ENCODE peak calls at places on chromosomes 4 and X, in seven cellular contexts. One of them, this sample, is unnamed.

GRCh38 chr4:105061136-105061696 is 85.5 kb upstream of the TET2 start:
- DNase-seq in esophagus muscularis mucosa: no peak
- DNase-seq in hepatocyte: no peak
- DNase-seq in pancreas: no peak
- DNase-seq in breast epithelium: no peak
- DNase-seq in naive thymus-derived CD4-positive, alpha-beta T cell: no peak
- DNase-seq in lung: no peak
- DNase-seq in this sample: peak

GRCh38 chr4:153138736-153139135 is 65.5 kb upstream of the TRIM2 start:
- DNase-seq in naive thymus-derived CD4-positive, alpha-beta T cell: no peak
- DNase-seq in lung: no peak
- DNase-seq in breast epithelium: no peak
- DNase-seq in hepatocyte: no peak
- DNase-seq in esophagus muscularis mucosa: no peak
- DNase-seq in pancreas: no peak
- DNase-seq in this sample: no peak

GRCh38 chr4:7077371-7077770 is 9.5 kb upstream of the GRPEL1 start:
- DNase-seq in esophagus muscularis mucosa: no peak
- DNase-seq in naive thymus-derived CD4-positive, alpha-beta T cell: no peak
- DNase-seq in hepatocyte: no peak
- DNase-seq in breast epithelium: no peak
- DNase-seq in lung: no peak
- DNase-seq in pancreas: no peak
- DNase-seq in this sample: no peak

GRCh38 chrX:125709532-125709931 is 389.9 kb downstream of the TEX13C start:
- DNase-seq in naive thymus-derived CD4-positive, alpha-beta T cell: no peak
- DNase-seq in breast epithelium: no peak
- DNase-seq in hepatocyte: no peak
- DNase-seq in lung: no peak
- DNase-seq in pancreas: no peak
- DNase-seq in esophagus muscularis mucosa: no peak
- DNase-seq in this sample: no peak

GRCh38 chr4:138158746-138159297 is 83.3 kb downstream of the SLC7A11 start:
- DNase-seq in naive thymus-derived CD4-positive, alpha-beta T cell: no peak
- DNase-seq in breast epithelium: no peak
- DNase-seq in esophagus muscularis mucosa: no peak
- DNase-seq in pancreas: no peak
- DNase-seq in hepatocyte: no peak
- DNase-seq in lung: no peak
- DNase-seq in this sample: no peak

GRCh38 chr4:83361416-83362196 is 27.0 kb upstream of the HPSE start:
- DNase-seq in esophagus muscularis mucosa: no peak
- DNase-seq in breast epithelium: no peak
- DNase-seq in pancreas: no peak
- DNase-seq in hepatocyte: no peak
- DNase-seq in naive thymus-derived CD4-positive, alpha-beta T cell: no peak
- DNase-seq in lung: no peak
- DNase-seq in this sample: no peak

GRCh38 chr4:2535386-2536192 is 858 bp upstream of the FAM193A start:
- DNase-seq in esophagus muscularis mucosa: no peak
- DNase-seq in lung: peak
- DNase-seq in hepatocyte: peak
- DNase-seq in pancreas: peak
- DNase-seq in naive thymus-derived CD4-positive, alpha-beta T cell: peak
- DNase-seq in breast epithelium: peak
- DNase-seq in this sample: no peak

GRCh38 chr4:183996868-183997267 is 91.8 kb downstream of the STOX2 start:
- DNase-seq in naive thymus-derived CD4-positive, alpha-beta T cell: no peak
- DNase-seq in hepatocyte: no peak
- DNase-seq in lung: no peak
- DNase-seq in esophagus muscularis mucosa: no peak
- DNase-seq in pancreas: no peak
- DNase-seq in breast epithelium: no peak
- DNase-seq in this sample: no peak

GRCh38 chr4:23060776-23061175 is 368.0 kb downstream of the GBA3 start:
- DNase-seq in pancreas: no peak
- DNase-seq in naive thymus-derived CD4-positive, alpha-beta T cell: no peak
- DNase-seq in breast epithelium: no peak
- DNase-seq in hepatocyte: peak
- DNase-seq in esophagus muscularis mucosa: no peak
- DNase-seq in lung: no peak
- DNase-seq in this sample: no peak

GRCh38 chr4:94221930-94222329 is 14.3 kb downstream of the SMARCAD1 start:
- DNase-seq in breast epithelium: no peak
- DNase-seq in hepatocyte: no peak
- DNase-seq in naive thymus-derived CD4-positive, alpha-beta T cell: no peak
- DNase-seq in pancreas: no peak
- DNase-seq in esophagus muscularis mucosa: no peak
- DNase-seq in lung: no peak
- DNase-seq in this sample: no peak

GRCh38 chr4:94801016-94801415 is 43.3 kb downstream of the BMPR1B start:
- DNase-seq in pancreas: no peak
- DNase-seq in naive thymus-derived CD4-positive, alpha-beta T cell: no peak
- DNase-seq in breast epithelium: no peak
- DNase-seq in esophagus muscularis mucosa: no peak
- DNase-seq in lung: no peak
- DNase-seq in hepatocyte: no peak
- DNase-seq in this sample: no peak

GRCh38 chr4:128427832-128428366 is 140.3 kb upstream of the PGRMC2 start:
- DNase-seq in naive thymus-derived CD4-positive, alpha-beta T cell: no peak
- DNase-seq in esophagus muscularis mucosa: no peak
- DNase-seq in hepatocyte: peak
- DNase-seq in lung: peak
- DNase-seq in breast epithelium: peak
- DNase-seq in pancreas: peak
- DNase-seq in this sample: peak

GRCh38 chr4:165476214-165477098 is 97.6 kb downstream of the CPE start:
- DNase-seq in breast epithelium: no peak
- DNase-seq in pancreas: no peak
- DNase-seq in hepatocyte: peak
- DNase-seq in lung: no peak
- DNase-seq in esophagus muscularis mucosa: no peak
- DNase-seq in naive thymus-derived CD4-positive, alpha-beta T cell: no peak
- DNase-seq in this sample: peak

GRCh38 chrX:107716816-107717700 is 58.5 kb downstream of the TSC22D3 start:
- DNase-seq in naive thymus-derived CD4-positive, alpha-beta T cell: peak
- DNase-seq in hepatocyte: peak
- DNase-seq in lung: peak
- DNase-seq in breast epithelium: peak
- DNase-seq in pancreas: peak
- DNase-seq in esophagus muscularis mucosa: peak
- DNase-seq in this sample: peak

GRCh38 chr4:82614868-82615449 is 53.2 kb upstream of the TMEM150C start:
- DNase-seq in naive thymus-derived CD4-positive, alpha-beta T cell: no peak
- DNase-seq in breast epithelium: no peak
- DNase-seq in pancreas: no peak
- DNase-seq in esophagus muscularis mucosa: no peak
- DNase-seq in lung: no peak
- DNase-seq in hepatocyte: no peak
- DNase-seq in this sample: no peak

GRCh38 chrX:30065226-30065625 is 150.1 kb upstream of the MAGEB2 start:
- DNase-seq in lung: no peak
- DNase-seq in esophagus muscularis mucosa: no peak
- DNase-seq in breast epithelium: no peak
- DNase-seq in naive thymus-derived CD4-positive, alpha-beta T cell: no peak
- DNase-seq in hepatocyte: no peak
- DNase-seq in pancreas: no peak
- DNase-seq in this sample: no peak

GRCh38 chrX:19535481-19535880 is 20.2 kb upstream of the MAP3K15 start:
- DNase-seq in breast epithelium: no peak
- DNase-seq in hepatocyte: peak
- DNase-seq in pancreas: no peak
- DNase-seq in esophagus muscularis mucosa: no peak
- DNase-seq in naive thymus-derived CD4-positive, alpha-beta T cell: no peak
- DNase-seq in lung: no peak
- DNase-seq in this sample: no peak

GRCh38 chr4:101197350-101197749 is 150.0 kb downstream of the PPP3CA start:
- DNase-seq in esophagus muscularis mucosa: no peak
- DNase-seq in breast epithelium: no peak
- DNase-seq in lung: no peak
- DNase-seq in naive thymus-derived CD4-positive, alpha-beta T cell: no peak
- DNase-seq in pancreas: peak
- DNase-seq in hepatocyte: no peak
- DNase-seq in this sample: no peak

GRCh38 chr4:101187837-101188236 is 159.5 kb downstream of the PPP3CA start:
- DNase-seq in hepatocyte: no peak
- DNase-seq in pancreas: no peak
- DNase-seq in lung: no peak
- DNase-seq in esophagus muscularis mucosa: no peak
- DNase-seq in naive thymus-derived CD4-positive, alpha-beta T cell: peak
- DNase-seq in breast epithelium: no peak
- DNase-seq in this sample: no peak

GRCh38 chr4:101191302-101192098 is 155.8 kb downstream of the PPP3CA start:
- DNase-seq in esophagus muscularis mucosa: no peak
- DNase-seq in hepatocyte: peak
- DNase-seq in lung: peak
- DNase-seq in pancreas: peak
- DNase-seq in naive thymus-derived CD4-positive, alpha-beta T cell: no peak
- DNase-seq in breast epithelium: peak
- DNase-seq in this sample: no peak

GRCh38 chr4:101188906-101189305 is 158.4 kb downstream of the PPP3CA start:
- DNase-seq in esophagus muscularis mucosa: no peak
- DNase-seq in naive thymus-derived CD4-positive, alpha-beta T cell: no peak
- DNase-seq in pancreas: no peak
- DNase-seq in hepatocyte: no peak
- DNase-seq in lung: no peak
- DNase-seq in breast epithelium: no peak
- DNase-seq in this sample: no peak

GRCh38 chr4:101192244-101192643 is 155.1 kb downstream of the PPP3CA start:
- DNase-seq in breast epithelium: no peak
- DNase-seq in naive thymus-derived CD4-positive, alpha-beta T cell: no peak
- DNase-seq in lung: no peak
- DNase-seq in hepatocyte: no peak
- DNase-seq in pancreas: no peak
- DNase-seq in esophagus muscularis mucosa: no peak
- DNase-seq in this sample: no peak
- H3K27ac ChIP-seq in breast epithelium: peak
- H3K27ac ChIP-seq in naive thymus-derived CD4-positive, alpha-beta T cell: no peak
- H3K27ac ChIP-seq in lung: no peak
- H3K27ac ChIP-seq in hepatocyte: peak
- H3K27ac ChIP-seq in pancreas: no peak
- H3K27ac ChIP-seq in esophagus muscularis mucosa: peak
- H3K27ac ChIP-seq in this sample: no peak

GRCh38 chr4:113978105-113978504 is 1.3 kb downstream of the ARSJ start:
- DNase-seq in esophagus muscularis mucosa: no peak
- DNase-seq in hepatocyte: no peak
- DNase-seq in naive thymus-derived CD4-positive, alpha-beta T cell: no peak
- DNase-seq in lung: no peak
- DNase-seq in pancreas: no peak
- DNase-seq in breast epithelium: no peak
- DNase-seq in this sample: no peak
- H3K27ac ChIP-seq in esophagus muscularis mucosa: peak
- H3K27ac ChIP-seq in hepatocyte: peak
- H3K27ac ChIP-seq in naive thymus-derived CD4-positive, alpha-beta T cell: no peak
- H3K27ac ChIP-seq in lung: no peak
- H3K27ac ChIP-seq in pancreas: no peak
- H3K27ac ChIP-seq in breast epithelium: peak
- H3K27ac ChIP-seq in this sample: no peak

GRCh38 chr4:4947721-4948120 is 71.5 kb downstream of the CYTL1 start:
- DNase-seq in hepatocyte: no peak
- DNase-seq in naive thymus-derived CD4-positive, alpha-beta T cell: no peak
- DNase-seq in esophagus muscularis mucosa: peak
- DNase-seq in breast epithelium: no peak
- DNase-seq in lung: no peak
- DNase-seq in pancreas: no peak
- DNase-seq in this sample: no peak

GRCh38 chr4:4946416-4946815 is 72.8 kb downstream of the CYTL1 start:
- DNase-seq in naive thymus-derived CD4-positive, alpha-beta T cell: no peak
- DNase-seq in esophagus muscularis mucosa: peak
- DNase-seq in pancreas: no peak
- DNase-seq in lung: no peak
- DNase-seq in hepatocyte: no peak
- DNase-seq in breast epithelium: no peak
- DNase-seq in this sample: no peak

GRCh38 chr4:4941741-4942140 is 77.5 kb downstream of the CYTL1 start:
- DNase-seq in hepatocyte: no peak
- DNase-seq in breast epithelium: no peak
- DNase-seq in naive thymus-derived CD4-positive, alpha-beta T cell: no peak
- DNase-seq in esophagus muscularis mucosa: peak
- DNase-seq in pancreas: no peak
- DNase-seq in lung: no peak
- DNase-seq in this sample: no peak

GRCh38 chr4:4942658-4943057 is 76.6 kb downstream of the CYTL1 start:
- DNase-seq in naive thymus-derived CD4-positive, alpha-beta T cell: no peak
- DNase-seq in pancreas: no peak
- DNase-seq in breast epithelium: no peak
- DNase-seq in lung: no peak
- DNase-seq in esophagus muscularis mucosa: peak
- DNase-seq in hepatocyte: no peak
- DNase-seq in this sample: no peak

GRCh38 chr4:4945021-4945420 is 74.2 kb downstream of the CYTL1 start:
- DNase-seq in hepatocyte: no peak
- DNase-seq in naive thymus-derived CD4-positive, alpha-beta T cell: no peak
- DNase-seq in pancreas: no peak
- DNase-seq in breast epithelium: no peak
- DNase-seq in lung: no peak
- DNase-seq in esophagus muscularis mucosa: peak
- DNase-seq in this sample: no peak
- H3K27ac ChIP-seq in hepatocyte: no peak
- H3K27ac ChIP-seq in naive thymus-derived CD4-positive, alpha-beta T cell: no peak
- H3K27ac ChIP-seq in pancreas: no peak
- H3K27ac ChIP-seq in breast epithelium: no peak
- H3K27ac ChIP-seq in lung: no peak
- H3K27ac ChIP-seq in esophagus muscularis mucosa: no peak
- H3K27ac ChIP-seq in this sample: no peak

GRCh38 chr4:99395595-99396364 is 39.4 kb downstream of the ADH7 start:
- DNase-seq in pancreas: no peak
- DNase-seq in breast epithelium: no peak
- DNase-seq in hepatocyte: no peak
- DNase-seq in esophagus muscularis mucosa: no peak
- DNase-seq in naive thymus-derived CD4-positive, alpha-beta T cell: no peak
- DNase-seq in lung: no peak
- DNase-seq in this sample: no peak

GRCh38 chr4:99390060-99390459 is 37.5 kb upstream of the ADH1C start:
- DNase-seq in pancreas: no peak
- DNase-seq in naive thymus-derived CD4-positive, alpha-beta T cell: no peak
- DNase-seq in esophagus muscularis mucosa: no peak
- DNase-seq in breast epithelium: no peak
- DNase-seq in lung: no peak
- DNase-seq in hepatocyte: no peak
- DNase-seq in this sample: no peak

GRCh38 chr4:99400831-99401230 is 34.3 kb downstream of the ADH7 start:
- DNase-seq in hepatocyte: no peak
- DNase-seq in naive thymus-derived CD4-positive, alpha-beta T cell: no peak
- DNase-seq in breast epithelium: no peak
- DNase-seq in pancreas: no peak
- DNase-seq in esophagus muscularis mucosa: no peak
- DNase-seq in lung: no peak
- DNase-seq in this sample: no peak

GRCh38 chr4:99389606-99390005 is 37.1 kb upstream of the ADH1C start:
- DNase-seq in lung: no peak
- DNase-seq in hepatocyte: no peak
- DNase-seq in esophagus muscularis mucosa: no peak
- DNase-seq in pancreas: no peak
- DNase-seq in naive thymus-derived CD4-positive, alpha-beta T cell: no peak
- DNase-seq in breast epithelium: no peak
- DNase-seq in this sample: no peak

DNA sequence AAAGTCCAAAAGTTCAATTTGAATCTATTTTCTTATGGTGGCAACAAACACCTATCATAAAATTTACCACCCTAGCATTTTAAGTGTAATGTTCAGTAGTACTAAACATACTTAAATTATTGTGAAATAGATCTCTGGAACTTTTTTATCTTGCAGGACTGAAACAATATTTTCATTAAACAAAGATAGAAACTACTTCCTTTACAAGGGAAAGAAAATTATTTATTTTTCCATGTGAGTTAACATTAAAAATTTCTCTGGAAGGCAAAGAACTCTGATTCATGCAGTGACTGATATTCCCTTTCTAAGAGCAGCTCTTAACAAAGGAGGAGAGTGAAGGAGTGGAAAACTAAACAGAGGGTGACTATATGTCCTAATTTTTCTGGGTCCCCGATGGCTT is 40.2 kb downstream of the ADH7 start:
- DNase-seq in esophagus muscularis mucosa: no peak
- DNase-seq in lung: no peak
- DNase-seq in breast epithelium: no peak
- DNase-seq in naive thymus-derived CD4-positive, alpha-beta T cell: no peak
- DNase-seq in pancreas: no peak
- DNase-seq in hepatocyte: no peak
- DNase-seq in this sample: no peak
- H3K27ac ChIP-seq in esophagus muscularis mucosa: no peak
- H3K27ac ChIP-seq in lung: no peak
- H3K27ac ChIP-seq in breast epithelium: peak
- H3K27ac ChIP-seq in naive thymus-derived CD4-positive, alpha-beta T cell: no peak
- H3K27ac ChIP-seq in pancreas: no peak
- H3K27ac ChIP-seq in hepatocyte: no peak
- H3K27ac ChIP-seq in this sample: no peak

This sample was measured in PC-9.